ENCODE peak calls at places on chromosomes 2 and 18, in nine cellular contexts. E, S, P, C, T, I, O, Y and Z are unnamed samples.

GRCh38 chr2:127149384-127149783 is 42.4 kb upstream of the BIN1 start:
- DNase-seq in E (no peak), S (peak), P (peak), C (no peak), T (no peak), I (no peak), O (peak), Y (no peak), Z (no peak)

GRCh38 chr18:76494541-76495403 is at the start of gene ZNF516:
- DNase-seq in E (no peak), S (peak), P (peak), C (peak), T (peak), I (peak), O (peak), Y (no peak), Z (peak)

GRCh38 chr2:212905640-212906201 is 245.7 kb downstream of the IKZF2 start:
- DNase-seq in E (no peak), S (peak), P (peak), C (no peak), T (no peak), I (no peak), O (peak), Y (no peak), Z (no peak)

GRCh38 chr2:152200562-152201465 is 25.3 kb upstream of the STAM2 start:
- DNase-seq in E (peak), S (peak), P (peak), C (no peak), T (peak), I (no peak), O (peak), Y (peak), Z (no peak)

GRCh38 chr2:11822746-11823411 is 76.4 kb downstream of the LPIN1 start:
- DNase-seq in E (no peak), S (no peak), P (peak), C (no peak), T (no peak), I (no peak), O (no peak), Y (no peak), Z (no peak)

GRCh38 chr2:214286011-214286410 is 124.8 kb upstream of the VWC2L start:
- DNase-seq in E (no peak), S (no peak), P (no peak), C (no peak), T (no peak), I (no peak), O (no peak), Y (no peak), Z (no peak)

GRCh38 chr2:96881349-96882195 is 11.7 kb upstream of the SEMA4C start:
- DNase-seq in E (no peak), S (no peak), P (no peak), C (no peak), T (no peak), I (no peak), O (no peak), Y (peak), Z (no peak)

GRCh38 chr2:205361970-205362369 is 320.3 kb upstream of the NRP2 start:
- DNase-seq in E (no peak), S (no peak), P (no peak), C (no peak), T (no peak), I (no peak), O (no peak), Y (no peak), Z (no peak)

GRCh38 chr2:238346539-238346938 is 26.2 kb downstream of the TRAF3IP1 start:
- DNase-seq in E (no peak), S (no peak), P (no peak), C (peak), T (no peak), I (no peak), O (no peak), Y (no peak), Z (no peak)

GRCh38 chr18:35371412-35372195 is 5.5 kb downstream of the ZNF396 start:
- DNase-seq in E (no peak), S (peak), P (no peak), C (no peak), T (no peak), I (no peak), O (peak), Y (no peak), Z (no peak)

GRCh38 chr2:160324161-160324768 is 124.2 kb upstream of the ITGB6 start:
- DNase-seq in E (no peak), S (peak), P (peak), C (peak), T (peak), I (peak), O (peak), Y (no peak), Z (no peak)

GRCh38 chr2:224754129-224754528 is 38.0 kb upstream of the CCDC195 start:
- DNase-seq in E (no peak), S (peak), P (peak), C (no peak), T (no peak), I (no peak), O (peak), Y (no peak), Z (no peak)

GRCh38 chr2:46323671-46324207 is 26.5 kb downstream of the EPAS1 start:
- DNase-seq in E (no peak), S (no peak), P (no peak), C (no peak), T (no peak), I (no peak), O (no peak), Y (no peak), Z (no peak)

GRCh38 chr2:18436408-18437077 is 123.9 kb downstream of the RDH14 start:
- DNase-seq in E (no peak), S (peak), P (no peak), C (no peak), T (no peak), I (no peak), O (peak), Y (no peak), Z (no peak)

GRCh38 chr2:226802573-226802972 is 3.0 kb upstream of the IRS1 start:
- DNase-seq in E (no peak), S (peak), P (peak), C (peak), T (no peak), I (peak), O (peak), Y (no peak), Z (no peak)

GRCh38 chr2:202024871-202025270 is 8.8 kb upstream of the FZD7 start:
- DNase-seq in E (no peak), S (no peak), P (no peak), C (no peak), T (no peak), I (no peak), O (no peak), Y (no peak), Z (no peak)

GRCh38 chr2:239804161-239805042 is 220.7 kb downstream of the NDUFA10 start:
- DNase-seq in E (peak), S (no peak), P (no peak), C (no peak), T (no peak), I (no peak), O (no peak), Y (peak), Z (peak)

GRCh38 chr2:161030260-161031063 is 129.8 kb upstream of the TANK start:
- DNase-seq in E (no peak), S (peak), P (peak), C (no peak), T (no peak), I (no peak), O (peak), Y (no peak), Z (no peak)

GRCh38 chr2:140275427-140275826 is 1495.2 kb upstream of the NXPH2 start:
- DNase-seq in E (no peak), S (no peak), P (no peak), C (no peak), T (no peak), I (no peak), O (no peak), Y (no peak), Z (no peak)

GRCh38 chr2:162582357-162582798 is 238.4 kb downstream of the GCA start:
- DNase-seq in E (no peak), S (peak), P (no peak), C (no peak), T (no peak), I (no peak), O (no peak), Y (peak), Z (no peak)

GRCh38 chr18:67599277-67599676 is 82.8 kb upstream of the DSEL start:
- DNase-seq in E (no peak), S (peak), P (peak), C (no peak), T (no peak), I (no peak), O (peak), Y (no peak), Z (no peak)

GRCh38 chr2:165003443-165004130 is 48.3 kb upstream of the SLC38A11 start:
- DNase-seq in E (no peak), S (no peak), P (no peak), C (no peak), T (no peak), I (no peak), O (no peak), Y (peak), Z (no peak)

GRCh38 chr2:235358981-235359471 is 134.8 kb upstream of the AGAP1 start:
- DNase-seq in E (no peak), S (peak), P (no peak), C (no peak), T (no peak), I (no peak), O (no peak), Y (no peak), Z (no peak)

GRCh38 chr2:71893646-71894045 is 254.0 kb downstream of the CYP26B1 start:
- DNase-seq in E (no peak), S (no peak), P (no peak), C (no peak), T (no peak), I (no peak), O (no peak), Y (no peak), Z (no peak)

GRCh38 chr2:111069722-111070121 is 51.0 kb upstream of the BCL2L11 start:
- DNase-seq in E (no peak), S (no peak), P (no peak), C (no peak), T (no peak), I (no peak), O (no peak), Y (no peak), Z (no peak)

GRCh38 chr2:159891917-159892691 is 94.1 kb upstream of the CD302 start:
- DNase-seq in E (no peak), S (peak), P (peak), C (no peak), T (no peak), I (no peak), O (peak), Y (no peak), Z (no peak)

GRCh38 chr2:86072271-86072858 is 33.3 kb downstream of the POLR1A start:
- DNase-seq in E (no peak), S (peak), P (no peak), C (peak), T (peak), I (no peak), O (peak), Y (no peak), Z (no peak)

GRCh38 chr18:55400590-55401274 is 187.3 kb downstream of the TCF4 start:
- DNase-seq in E (no peak), S (peak), P (no peak), C (no peak), T (no peak), I (no peak), O (peak), Y (no peak), Z (no peak)

GRCh38 chr18:77140439-77141109 is 8.0 kb upstream of the MBP start:
- DNase-seq in E (no peak), S (no peak), P (no peak), C (no peak), T (peak), I (no peak), O (no peak), Y (no peak), Z (no peak)

GRCh38 chr2:44642123-44642857 is 280.5 kb downstream of the CAMKMT start:
- DNase-seq in E (no peak), S (no peak), P (no peak), C (no peak), T (no peak), I (no peak), O (no peak), Y (no peak), Z (no peak)

GRCh38 chr2:188089896-188090295 is 201.8 kb upstream of the GULP1 start:
- DNase-seq in E (no peak), S (peak), P (no peak), C (no peak), T (no peak), I (no peak), O (peak), Y (no peak), Z (no peak)

GRCh38 chr2:121599963-121600651 is 49.2 kb downstream of the CLASP1 start:
- DNase-seq in E (no peak), S (peak), P (no peak), C (no peak), T (no peak), I (peak), O (no peak), Y (no peak), Z (no peak)

GRCh38 chr2:12742891-12743290 is 26.2 kb downstream of the TRIB2 start:
- DNase-seq in E (no peak), S (peak), P (no peak), C (no peak), T (no peak), I (no peak), O (no peak), Y (no peak), Z (no peak)

GRCh38 chr18:413263-413662 is 87.2 kb downstream of the COLEC12 start:
- DNase-seq in E (no peak), S (peak), P (no peak), C (no peak), T (no peak), I (no peak), O (peak), Y (no peak), Z (no peak)

GRCh38 chr2:113213061-113213930 is 39.5 kb downstream of the PSD4 start:
- DNase-seq in E (no peak), S (no peak), P (no peak), C (no peak), T (no peak), I (no peak), O (no peak), Y (no peak), Z (no peak)

GRCh38 chr18:61732854-61733253 is 160.0 kb downstream of the RNF152 start:
- DNase-seq in E (no peak), S (no peak), P (no peak), C (no peak), T (peak), I (no peak), O (no peak), Y (no peak), Z (no peak)
- TF ChIP-seq CTCF in E (no peak), S (no peak), P (no peak), C (no peak), T (no peak), I (no peak), O (no peak), Y (no peak), Z (no peak)

GRCh38 chr2:158380786-158381185 is 75.8 kb downstream of the CCDC148 start:
- DNase-seq in E (no peak), S (no peak), P (no peak), C (no peak), T (no peak), I (no peak), O (peak), Y (no peak), Z (no peak)

GRCh38 chr2:158378926-158379325 is 77.6 kb downstream of the CCDC148 start:
- DNase-seq in E (no peak), S (no peak), P (no peak), C (no peak), T (no peak), I (no peak), O (no peak), Y (no peak), Z (no peak)

GRCh38 chr2:158381978-158382377 is 74.6 kb downstream of the CCDC148 start:
- DNase-seq in E (no peak), S (no peak), P (no peak), C (no peak), T (no peak), I (no peak), O (no peak), Y (no peak), Z (no peak)

GRCh38 chr2:158385646-158386045 is 70.9 kb downstream of the CCDC148 start:
- DNase-seq in E (no peak), S (no peak), P (no peak), C (no peak), T (no peak), I (no peak), O (no peak), Y (no peak), Z (no peak)

GRCh38 chr2:158381205-158381604 is 75.3 kb downstream of the CCDC148 start:
- DNase-seq in E (no peak), S (no peak), P (no peak), C (no peak), T (no peak), I (no peak), O (no peak), Y (no peak), Z (no peak)
- TF ChIP-seq CTCF in E (no peak), S (no peak), P (no peak), C (no peak), T (no peak), I (no peak), O (peak), Y (no peak), Z (peak)

GRCh38 chr18:13302611-13303267 is 84.2 kb downstream of the LDLRAD4 start:
- DNase-seq in E (no peak), S (no peak), P (no peak), C (no peak), T (no peak), I (no peak), O (no peak), Y (no peak), Z (no peak)
- TF ChIP-seq CTCF in E (no peak), S (no peak), P (no peak), C (no peak), T (no peak), I (no peak), O (no peak), Y (no peak), Z (no peak)

GRCh38 chr2:39849982-39850526 is 71.0 kb upstream of the THUMPD2 start:
- DNase-seq in E (no peak), S (no peak), P (no peak), C (no peak), T (no peak), I (no peak), O (no peak), Y (no peak), Z (no peak)

GRCh38 chr2:39851251-39851650 is 72.2 kb upstream of the THUMPD2 start:
- DNase-seq in E (no peak), S (peak), P (no peak), C (no peak), T (no peak), I (no peak), O (peak), Y (no peak), Z (no peak)

GRCh38 chr2:39855856-39856255 is 76.8 kb upstream of the THUMPD2 start:
- DNase-seq in E (no peak), S (no peak), P (no peak), C (no peak), T (no peak), I (no peak), O (no peak), Y (no peak), Z (no peak)

DNA sequence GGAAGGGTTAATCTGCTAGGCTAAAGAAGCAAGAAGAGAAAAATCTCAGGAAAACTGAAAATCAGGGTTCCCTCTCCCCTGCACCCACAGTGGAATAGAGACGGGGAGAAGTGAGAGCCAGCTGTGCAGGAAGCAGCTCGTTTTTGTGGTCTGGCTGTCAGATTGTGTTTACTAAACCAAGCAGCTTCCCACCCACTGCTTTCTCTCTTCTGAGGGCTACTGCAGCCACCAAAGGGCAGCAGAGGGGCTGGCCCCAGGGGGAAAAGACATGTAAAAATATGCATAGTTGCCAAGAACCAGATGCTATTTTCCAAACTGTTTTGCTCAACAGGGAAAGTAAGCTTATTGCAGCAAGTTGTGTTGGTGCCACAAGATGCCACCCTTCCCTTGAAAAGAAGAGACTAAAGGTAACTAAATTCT is 72.6 kb upstream of the THUMPD2 start:
- DNase-seq in E (no peak), S (peak), P (no peak), C (peak), T (no peak), I (peak), O (peak), Y (peak), Z (no peak)
- TF ChIP-seq CTCF in E (no peak), S (no peak), P (no peak), C (no peak), T (no peak), I (no peak), O (no peak), Y (peak), Z (no peak)

GRCh38 chr18:56709463-56709862 is 58.3 kb downstream of the WDR7 start:
- DNase-seq in E (no peak), S (peak), P (peak), C (no peak), T (no peak), I (peak), O (peak), Y (no peak), Z (no peak)
- TF ChIP-seq CTCF in E (no peak), S (no peak), P (peak), C (no peak), T (no peak), I (peak), O (no peak), Y (peak), Z (no peak)

DNA sequence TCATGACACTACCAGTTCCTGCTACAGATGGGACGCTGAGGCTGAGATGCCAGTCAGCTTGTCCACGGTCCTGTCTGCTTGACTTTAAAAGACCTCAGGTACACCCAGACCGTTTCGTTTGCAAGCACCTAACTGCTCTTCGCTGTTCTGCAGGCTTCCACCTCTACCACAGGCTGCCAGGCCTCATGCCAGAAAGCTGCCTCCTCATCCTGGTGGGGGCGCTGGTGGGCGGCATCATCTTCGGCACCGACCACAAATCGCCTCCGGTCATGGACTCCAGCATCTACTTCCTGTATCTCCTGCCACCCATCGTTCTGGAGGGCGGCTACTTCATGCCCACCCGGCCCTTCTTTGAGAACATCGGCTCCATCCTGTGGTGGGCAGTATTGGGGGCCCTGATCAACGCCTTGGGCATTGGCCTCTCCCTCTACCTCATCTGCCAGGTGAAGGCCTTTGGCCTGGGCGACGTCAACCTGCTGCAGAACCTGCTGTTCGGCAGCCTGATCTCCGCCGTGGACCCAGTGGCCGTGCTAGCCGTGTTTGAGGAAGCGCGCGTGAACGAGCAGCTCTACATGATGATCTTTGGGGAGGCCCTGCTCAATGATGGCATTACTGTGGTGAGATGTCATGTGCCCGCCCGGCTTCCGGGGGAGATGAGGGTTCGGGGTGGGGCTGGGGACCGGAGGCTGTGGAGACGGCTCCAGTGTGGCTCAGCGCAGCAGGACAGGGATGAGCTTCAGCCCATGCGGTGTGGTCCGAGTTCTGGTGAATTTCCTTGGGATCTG is 5.9 kb downstream of the SLC9A4 start:
- DNase-seq in E (no peak), S (no peak), P (no peak), C (no peak), T (no peak), I (no peak), O (no peak), Y (peak), Z (no peak)
- TF ChIP-seq CTCF in E (no peak), S (no peak), P (no peak), C (no peak), T (no peak), I (no peak), O (no peak), Y (peak), Z (no peak)

GRCh38 chr2:109457811-109458210 is 156.0 kb downstream of the SEPTIN10 start:
- DNase-seq in E (no peak), S (no peak), P (no peak), C (no peak), T (no peak), I (no peak), O (no peak), Y (no peak), Z (no peak)
- TF ChIP-seq CTCF in E (no peak), S (no peak), P (no peak), C (peak), T (no peak), I (no peak), O (no peak), Y (peak), Z (no peak)